ENCODE peak calls at places on chromosomes 2 and 18, in five cellular contexts. I is CD8-positive, alpha-beta memory T cell; S is GM12878; C is cardiac muscle cell; Z is right cardiac atrium. N is an unnamed sample. For H3K4me1, the result is how much of the 10 kb centered on the place peaks cover.

GRCh38 chr2:109395487-109396337 is 218.1 kb downstream of the SEPTIN10 start:
- DNase-seq in I (no peak), S (no peak), C (no peak), Z (no peak), N (no peak)

GRCh38 chr18:12423393-12423792 is 15.7 kb downstream of the PRELID3A start:
- DNase-seq in S (no peak), Z (no peak), C (no peak), I (no peak), N (no peak)

GRCh38 chr2:240179941-240180666 is 39.6 kb upstream of the OTOS start:
- DNase-seq in C (no peak), I (no peak), Z (no peak), S (no peak), N (no peak)

GRCh38 chr18:25370391-25370790 is 18.4 kb upstream of the ZNF521 start:
- DNase-seq in S (no peak), C (no peak), I (no peak), Z (no peak), N (no peak)

GRCh38 chr2:38626326-38627031 is 23.8 kb upstream of the HNRNPLL start:
- DNase-seq in I (peak), C (no peak), Z (no peak), S (no peak), N (peak)

GRCh38 chr2:180449171-180449570 is 442.1 kb upstream of the CWC22 start:
- DNase-seq in I (no peak), S (no peak), Z (no peak), C (no peak), N (no peak)

GRCh38 chr2:65231121-65231520 is 3.5 kb downstream of the ACTR2 start:
- DNase-seq in I (no peak), S (no peak), C (peak), Z (no peak), N (no peak)

GRCh38 chr2:64143154-64144056 is 815 bp downstream of the PELI1 start:
- DNase-seq in C (peak), Z (peak), I (peak), S (no peak), N (peak)

GRCh38 chr2:20542761-20543578 is 96.1 kb downstream of the RHOB start:
- DNase-seq in Z (no peak), C (no peak), S (no peak), I (no peak), N (no peak)

GRCh38 chr2:5035134-5035533 is 657.0 kb upstream of the SOX11 start:
- DNase-seq in Z (no peak), S (no peak), I (no peak), C (no peak), N (no peak)
- H3K4me3 ChIP-seq in Z (no peak), S (no peak), I (no peak), C (no peak), N (no peak)

DNA sequence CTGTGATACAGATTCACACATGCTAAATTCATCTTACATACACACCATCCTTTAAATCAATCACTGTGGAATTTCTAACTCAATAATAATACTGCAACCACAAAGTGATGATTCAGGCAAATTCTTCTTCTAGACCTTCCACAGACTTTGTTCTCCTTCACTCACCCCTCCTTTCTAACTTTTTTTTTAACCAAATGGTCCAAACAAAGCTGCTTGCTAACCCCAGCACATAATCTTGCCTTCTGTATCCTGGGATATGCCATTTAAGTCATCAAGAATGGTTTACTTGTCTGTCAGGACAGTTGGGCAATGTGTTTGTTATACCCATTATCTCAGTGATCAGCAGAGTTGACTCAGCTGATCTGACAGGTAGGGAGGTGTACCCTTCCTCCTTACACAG is 10.0 kb downstream of the SLC40A1 start:
- DNase-seq in C (peak), I (no peak), S (no peak), Z (no peak), N (no peak)
- H3K4me1 ChIP-seq in C (under half), I (under half), S (under half), Z (under half), N (under half)

GRCh38 chr2:174902491-174903242 is 102.5 kb downstream of the CHN1 start:
- DNase-seq in C (peak), I (no peak), Z (no peak), S (no peak), N (no peak)
- H3K4me3 ChIP-seq in C (no peak), I (no peak), Z (no peak), S (no peak), N (no peak)

GRCh38 chr2:43107679-43108078 is 118.7 kb downstream of the ZFP36L2 start:
- DNase-seq in I (no peak), Z (peak), S (no peak), C (no peak), N (no peak)

GRCh38 chr2:43104763-43105162 is 121.6 kb downstream of the ZFP36L2 start:
- DNase-seq in Z (no peak), C (no peak), S (no peak), I (no peak), N (no peak)

GRCh38 chr2:43104106-43104505 is 122.3 kb downstream of the ZFP36L2 start:
- DNase-seq in Z (no peak), C (no peak), S (no peak), I (no peak), N (no peak)

GRCh38 chr2:43106767-43107527 is 119.5 kb downstream of the ZFP36L2 start:
- DNase-seq in C (peak), I (no peak), Z (peak), S (peak), N (no peak)

GRCh38 chr2:43105586-43106562 is 120.5 kb downstream of the ZFP36L2 start:
- DNase-seq in S (peak), C (peak), I (no peak), Z (peak), N (peak)
- H3K4me1 ChIP-seq in S (under half), C (under half), I (under half), Z (under half), N (under half)

N was measured in small intestine.